ENCODE peak calls at places on chromosomes 6 and 20, in four cellular contexts. H is iPS-NIHi11; F is activated CD4-positive, alpha-beta T cell treated with anti-CD3 and anti-CD28 coated beads for 48 hours; D is substantia nigra. U is an unnamed sample.

GRCh38 chr6:126661646-126662045 is 321.7 kb downstream of the CENPW start:
- DNase-seq in H (no peak), F (no peak), D (no peak), U (no peak)

GRCh38 chr6:129677634-129678325 is 32.2 kb downstream of the ARHGAP18 start:
- DNase-seq in H (no peak), F (no peak), D (no peak), U (no peak)

GRCh38 chr6:47743744-47744143 is 38.1 kb upstream of the OPN5 start:
- DNase-seq in H (no peak), F (no peak), D (no peak), U (no peak)

GRCh38 chr6:132832891-132833290 is 18.5 kb downstream of the RPS12 start:
- DNase-seq in H (no peak), F (no peak), D (no peak), U (no peak)

GRCh38 chr6:162690158-162690557 is 37.4 kb downstream of the PRKN start:
- DNase-seq in H (no peak), F (no peak), D (no peak), U (no peak)

GRCh38 chr20:17651761-17652388 is 30.2 kb downstream of the RRBP1 start:
- DNase-seq in H (no peak), F (no peak), D (no peak), U (no peak)

GRCh38 chr6:34181903-34182302 is 36.0 kb upstream of the GRM4 start:
- DNase-seq in H (no peak), F (no peak), D (no peak), U (no peak)

GRCh38 chr20:62365814-62366369 is 1.2 kb downstream of the LAMA5 start:
- DNase-seq in H (peak), F (no peak), D (no peak), U (no peak)

GRCh38 chr20:9392892-9393857 is 121.2 kb upstream of the LAMP5 start:
- DNase-seq in H (peak), F (peak), D (no peak), U (no peak)

GRCh38 chr6:29943053-29943966 is 978 bp downstream of the HLA-A start:
- DNase-seq in H (no peak), F (peak), D (no peak), U (no peak)

GRCh38 chr20:4431446-4431845 is 290.3 kb upstream of the PRND start:
- DNase-seq in H (no peak), F (no peak), D (no peak), U (no peak)

U was measured in T follicular helper cell.